ENCODE peak calls at places on chromosomes 16 and 17, in six cellular contexts. A, U, X, P, G and D are unnamed samples.
A peak's percentile ranks its signal among the peaks of the same experiment; 100 is the strongest.

GRCh38 chr16:10297341-10298006 is 88.4 kb upstream of the ATF7IP2 start:
- DNase-seq in X (no peak), P (peak; percentile 11), U (no peak), A (no peak), G (no peak), D (no peak)

GRCh38 chr17:14015286-14015685 is 54.0 kb upstream of the COX10 start:
- DNase-seq in A (no peak), X (no peak), G (no peak), U (no peak), P (no peak), D (no peak)

GRCh38 chr16:66028505-66029216 is 337.8 kb upstream of the CDH5 start:
- DNase-seq in A (peak; percentile 67), U (no peak), X (peak; percentile 79), G (no peak), P (peak; percentile 45), D (no peak)

GRCh38 chr16:85393674-85394510 is 219.2 kb upstream of the GSE1 start:
- DNase-seq in U (peak; percentile 84), X (peak; percentile 81), G (peak; percentile 57), P (no peak), A (peak; percentile 60), D (no peak)

GRCh38 chr16:78659668-78660217 is 560.3 kb downstream of the WWOX start:
- DNase-seq in G (no peak), X (no peak), P (no peak), U (no peak), A (no peak), D (no peak)

GRCh38 chr17:10126554-10127493 is 71.6 kb downstream of the GAS7 start:
- DNase-seq in G (no peak), U (no peak), X (peak; percentile 97), P (no peak), A (peak; percentile 67), D (no peak)

GRCh38 chr17:13495423-13495822 is 106.3 kb downstream of the HS3ST3A1 start:
- DNase-seq in P (no peak), U (no peak), A (no peak), G (no peak), X (no peak), D (no peak)

GRCh38 chr16:65122974-65123845 is 1.3 kb upstream of the CDH11 start:
- DNase-seq in G (no peak), X (peak; percentile 79), P (peak; percentile 62), A (peak; percentile 64), U (no peak), D (peak; percentile 56)

GRCh38 chr17:1170739-1171138 is 9.0 kb downstream of the ABR start:
- DNase-seq in X (no peak), P (no peak), U (no peak), A (no peak), G (no peak), D (no peak)

GRCh38 chr16:17258848-17259713 is 211.7 kb downstream of the XYLT1 start:
- DNase-seq in P (no peak), U (peak; percentile 12), X (no peak), A (no peak), G (no peak), D (no peak)

GRCh38 chr17:17694229-17695081 is 13.2 kb downstream of the RAI1 start:
- DNase-seq in X (peak; percentile 84), U (peak; percentile 82), A (peak; percentile 60), P (peak; percentile 63), G (peak; percentile 77), D (no peak)

GRCh38 chr17:82534401-82534812 is 14.9 kb downstream of the FOXK2 start:
- DNase-seq in A (no peak), G (no peak), P (no peak), U (no peak), X (no peak), D (no peak)

GRCh38 chr16:943971-944370 is 26.8 kb downstream of the LMF1 start:
- DNase-seq in A (no peak), G (no peak), X (no peak), P (no peak), U (no peak), D (no peak)

GRCh38 chr17:65519471-65519870 is 42.0 kb downstream of the AXIN2 start:
- DNase-seq in U (no peak), P (no peak), A (no peak), G (no peak), X (no peak), D (no peak)

GRCh38 chr17:48540213-48540612 is 4.7 kb downstream of the HOXB2 start:
- DNase-seq in U (no peak), P (no peak), X (peak; percentile 48), A (no peak), G (no peak), D (no peak)

GRCh38 chr16:74811911-74812310 is 37.3 kb upstream of the FA2H start:
- DNase-seq in P (no peak), X (no peak), A (no peak), U (no peak), G (no peak), D (no peak)

GRCh38 chr17:68172461-68172954 is 75.3 kb upstream of the AMZ2 start:
- DNase-seq in X (peak; percentile 62), G (peak; percentile 69), U (peak; percentile 18), P (peak; percentile 90), A (peak; percentile 65), D (peak; percentile 67)

GRCh38 chr16:8572919-8573724 is 17.2 kb downstream of the TMEM114 start:
- DNase-seq in X (peak; percentile 27), G (no peak), A (peak; percentile 65), U (peak; percentile 38), P (peak; percentile 13), D (no peak)

GRCh38 chr16:81624718-81625543 is 154.2 kb upstream of the PLCG2 start:
- DNase-seq in U (no peak), X (no peak), A (no peak), P (no peak), G (no peak), D (no peak)

GRCh38 chr16:68091604-68092261 is 6.6 kb downstream of the NFATC3 start:
- DNase-seq in X (peak; percentile 41), A (peak; percentile 78), P (no peak), U (no peak), G (no peak), D (no peak)

GRCh38 chr16:17302620-17303019 is 168.1 kb downstream of the XYLT1 start:
- DNase-seq in X (no peak), U (no peak), A (no peak), G (no peak), P (no peak), D (no peak)

GRCh38 chr17:30345527-30346075 is 11.7 kb upstream of the TMIGD1 start:
- DNase-seq in U (no peak), X (no peak), A (peak; percentile 22), G (no peak), P (no peak), D (no peak)

GRCh38 chr17:81119223-81120148 is 45.8 kb upstream of the PVALEF start:
- DNase-seq in A (peak; percentile 94), G (peak; percentile 82), P (peak; percentile 73), U (peak; percentile 94), X (peak; percentile 96), D (peak; percentile 96)

GRCh38 chr17:82614095-82614631 is 34.1 kb downstream of the WDR45B start:
- DNase-seq in G (no peak), A (no peak), U (no peak), P (no peak), X (no peak), D (no peak)

GRCh38 chr16:25012525-25012991 is 2.6 kb downstream of the ARHGAP17 start:
- DNase-seq in G (no peak), P (peak; percentile 27), A (peak; percentile 59), U (no peak), X (peak; percentile 90), D (no peak)

GRCh38 chr17:3990391-3991127 is 26.3 kb upstream of the ATP2A3 start:
- DNase-seq in A (no peak), U (no peak), G (peak; percentile 30), P (no peak), X (no peak), D (no peak)
- H3K4me3 ChIP-seq in A (no peak overlapping the region), U (no peak overlapping the region), G (no peak overlapping the region), P (no peak overlapping the region), X (no peak overlapping the region), D (no peak overlapping the region)

DNA sequence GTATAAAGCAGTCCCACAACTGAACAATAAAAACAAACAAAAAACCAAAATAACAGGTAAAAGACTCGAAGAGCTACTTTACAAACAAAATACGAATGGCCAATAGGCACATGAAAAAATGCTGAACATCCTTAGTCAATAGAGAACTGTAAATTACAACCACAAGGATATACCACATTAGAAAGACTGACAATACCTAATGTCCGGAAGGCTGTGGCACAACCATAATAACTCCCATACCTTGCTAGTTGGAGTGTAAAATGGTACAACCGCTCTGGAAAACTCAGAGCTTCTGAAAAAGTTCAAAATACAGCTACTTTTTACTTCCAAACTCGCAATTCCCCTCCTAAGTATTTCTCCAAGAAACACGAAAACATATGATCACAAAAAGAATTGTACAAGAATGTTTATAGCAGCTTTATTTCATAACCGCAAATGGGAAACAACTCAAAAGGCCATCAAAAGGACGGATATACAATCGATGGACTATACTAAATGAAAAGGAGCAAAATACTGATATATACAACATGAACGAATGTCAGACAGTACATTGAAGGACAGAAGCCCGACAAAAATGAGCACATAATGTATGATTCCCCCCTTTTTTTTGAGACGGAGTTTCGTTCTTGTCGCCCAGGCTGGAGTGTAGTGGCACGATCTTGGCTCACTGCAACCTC is 2.3 kb downstream of the TP53 start:
- DNase-seq in U (no peak), A (no peak), X (no peak), G (no peak), P (no peak), D (no peak)
- H3K4me3 ChIP-seq in U (peak overlapping the region; percentile 77), A (peak overlapping the region; percentile 99), X (peak overlapping the region; percentile 100), G (peak overlapping the region; percentile 88), P (peak overlapping the region; percentile 80), D (peak overlapping the region; percentile 95)

DNA sequence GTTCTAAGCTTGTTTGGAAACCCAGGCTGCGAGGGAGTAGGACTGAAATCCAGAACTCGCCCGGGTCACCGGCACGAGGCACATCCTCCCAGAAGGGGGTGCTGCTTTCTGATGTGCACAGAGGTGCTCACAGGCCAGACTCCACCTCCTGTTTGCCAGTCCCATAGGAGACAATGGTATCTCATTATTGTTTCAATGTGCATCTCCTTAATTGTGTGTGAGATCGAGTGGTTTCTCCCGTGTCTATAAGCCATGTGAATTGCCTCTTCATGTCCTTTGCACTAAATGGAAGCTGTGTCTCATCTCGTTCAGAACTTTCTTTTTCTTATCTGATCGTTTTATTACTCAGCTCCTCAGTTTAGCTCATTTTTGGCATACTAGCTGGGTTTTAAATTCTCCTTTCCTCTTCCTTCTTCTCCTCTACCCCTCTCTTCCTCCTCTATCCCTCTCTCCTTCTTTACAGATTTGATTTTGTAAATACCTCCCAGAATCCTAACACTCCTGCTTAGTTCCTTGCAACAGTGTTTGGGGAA is 32.1 kb upstream of the PRKCB start:
- DNase-seq in G (peak; percentile 60), U (peak; percentile 55), P (peak; percentile 22), X (no peak), A (peak; percentile 20), D (no peak)
- H3K4me3 ChIP-seq in G (no peak overlapping the region), U (no peak overlapping the region), P (no peak overlapping the region), X (peak overlapping the region; percentile 63), A (no peak overlapping the region), D (no peak overlapping the region)

GRCh38 chr16:19114359-19115147 is 789 bp downstream of the ITPRIPL2 start:
- DNase-seq in G (peak; percentile 58), X (peak; percentile 71), U (peak; percentile 54), P (peak; percentile 47), A (peak; percentile 72), D (peak; percentile 68)

GRCh38 chr16:19116711-19117449 is 3.1 kb downstream of the ITPRIPL2 start:
- DNase-seq in G (no peak), A (peak; percentile 38), P (no peak), U (no peak), X (peak; percentile 47), D (peak; percentile 66)

GRCh38 chr16:19115148-19116021 is 1.6 kb downstream of the ITPRIPL2 start:
- DNase-seq in U (no peak), A (no peak), G (no peak), X (no peak), P (no peak), D (no peak)

GRCh38 chr16:19119564-19119963 is 5.8 kb downstream of the ITPRIPL2 start:
- DNase-seq in X (peak; percentile 90), G (no peak), U (no peak), P (peak; percentile 14), A (peak; percentile 81), D (no peak)

GRCh38 chr16:19118938-19119431 is 5.2 kb downstream of the ITPRIPL2 start:
- DNase-seq in A (peak; percentile 95), X (peak; percentile 98), G (no peak), U (peak; percentile 82), P (peak; percentile 57), D (peak; percentile 48)
- H3K4me3 ChIP-seq in A (peak overlapping the region; percentile 66), X (peak overlapping the region; percentile 78), G (no peak overlapping the region), U (peak overlapping the region; percentile 24), P (no peak overlapping the region), D (peak overlapping the region; percentile 34)